ENCODE peak calls at places on chromosomes 12 and 14, in nine cellular contexts. X is brain microvascular endothelial cell; F is upper lobe of right lung; L is cardiac muscle cell; Z is type B pancreatic cell; S is GM20000; A is fibroblast of lung; I is activated CD8-positive, alpha-beta T cell treated with anti-CD3 and anti-CD28 coated beads for 36 hours; E is MM.1S. W is an unnamed sample.

GRCh38 chr14:95485222-95485819 is 31.1 kb downstream of the SYNE3 start:
- DNase-seq in E (no peak), Z (no peak), I (no peak), S (no peak), F (no peak), A (no peak), L (no peak), X (no peak), W (no peak)

GRCh38 chr12:40137252-40137651 is 31.4 kb upstream of the SLC2A13 start:
- DNase-seq in L (no peak), Z (no peak), E (peak), X (peak), I (peak), F (no peak), A (no peak), S (no peak), W (no peak)

GRCh38 chr12:75917083-75917482 is 114.5 kb downstream of the PHLDA1 start:
- DNase-seq in A (no peak), E (no peak), I (no peak), Z (no peak), S (no peak), X (no peak), F (no peak), L (no peak), W (peak)

GRCh38 chr14:101491841-101492240 is 69.5 kb upstream of the DIO3 start:
- DNase-seq in I (no peak), A (no peak), X (no peak), E (no peak), L (no peak), S (no peak), Z (no peak), F (peak), W (no peak)

GRCh38 chr14:54189358-54190354 is 207.2 kb upstream of the CDKN3 start:
- DNase-seq in S (no peak), F (no peak), L (peak), E (no peak), A (peak), I (no peak), X (peak), Z (no peak), W (no peak)

GRCh38 chr14:74846968-74847549 is 28.9 kb downstream of the PROX2 start:
- DNase-seq in E (no peak), F (no peak), I (no peak), Z (no peak), A (peak), S (no peak), L (peak), X (no peak), W (no peak)

GRCh38 chr12:57591567-57592325 is 754 bp downstream of the PIP4K2C start:
- DNase-seq in L (no peak), X (no peak), A (peak), F (no peak), Z (no peak), E (peak), I (no peak), S (no peak), W (no peak)

GRCh38 chr12:24902521-24903304 is 46.2 kb downstream of the BCAT1 start:
- DNase-seq in I (peak), Z (no peak), X (no peak), L (peak), F (peak), E (no peak), S (peak), A (peak), W (peak)

GRCh38 chr14:101499513-101499912 is 61.8 kb upstream of the DIO3 start:
- DNase-seq in X (no peak), I (no peak), E (no peak), Z (no peak), S (no peak), A (no peak), F (no peak), L (no peak), W (no peak)

GRCh38 chr14:51792819-51793218 is 67.6 kb upstream of the GNG2 start:
- DNase-seq in L (peak), A (peak), E (no peak), Z (no peak), I (no peak), S (no peak), X (no peak), F (no peak), W (no peak)

GRCh38 chr12:49716546-49716945 is 9.3 kb upstream of the FMNL3 start:
- DNase-seq in F (no peak), L (no peak), Z (no peak), E (no peak), A (no peak), S (peak), X (no peak), I (no peak), W (peak)

GRCh38 chr14:22509751-22510300 is 79.2 kb downstream of the DAD1 start:
- DNase-seq in X (no peak), A (no peak), Z (no peak), S (no peak), I (no peak), F (no peak), L (no peak), E (no peak), W (no peak)

GRCh38 chr12:54734196-54734950 is 86.2 kb upstream of the DCD start:
- DNase-seq in Z (no peak), F (no peak), I (no peak), X (no peak), E (no peak), L (no peak), S (no peak), A (no peak), W (no peak)

GRCh38 chr14:21343035-21343794 is 40.6 kb downstream of the SUPT16H start:
- DNase-seq in X (no peak), S (no peak), Z (no peak), F (no peak), L (no peak), A (no peak), E (no peak), I (no peak), W (no peak)

GRCh38 chr12:100142851-100143559 is at the start of gene BLTP3B:
- DNase-seq in I (peak), S (peak), F (peak), X (peak), E (peak), L (peak), Z (peak), A (peak), W (peak)

GRCh38 chr12:28905220-28905940 is 243.7 kb upstream of the FAR2 start:
- DNase-seq in I (no peak), F (no peak), L (no peak), A (no peak), Z (no peak), X (no peak), E (no peak), S (no peak), W (no peak)

GRCh38 chr12:124720019-124720686 is 143.5 kb downstream of the SCARB1 start:
- DNase-seq in E (no peak), F (no peak), S (no peak), Z (no peak), A (peak), I (no peak), L (peak), X (no peak), W (no peak)

GRCh38 chr14:72621387-72622065 is 272.4 kb downstream of the DPF3 start:
- DNase-seq in Z (peak), L (no peak), F (no peak), X (no peak), I (no peak), A (no peak), E (no peak), S (no peak), W (no peak)

GRCh38 chr14:91269076-91269991 is 24.8 kb upstream of the GPR68 start:
- DNase-seq in S (no peak), L (peak), I (no peak), F (no peak), Z (no peak), X (no peak), E (no peak), A (no peak), W (no peak)

GRCh38 chr14:106843376-106843775 is 1317.0 kb downstream of the TMEM121 start:
- DNase-seq in E (no peak), I (no peak), S (no peak), F (no peak), Z (no peak), X (no peak), A (no peak), L (no peak), W (no peak)
- TF ChIP-seq CTCF in E (peak), I (no peak), S (no peak), F (no peak), Z (no peak), X (no peak), A (no peak), L (no peak), W (peak)

GRCh38 chr12:109910969-109911348 is 10.9 kb downstream of the TCHP start:
- DNase-seq in S (no peak), A (peak), E (no peak), I (peak), L (peak), X (peak), F (no peak), Z (no peak), W (no peak)
- TF ChIP-seq CTCF in S (peak), A (no peak), E (peak), I (peak), L (peak), X (peak), F (no peak), Z (peak), W (peak)

DNA sequence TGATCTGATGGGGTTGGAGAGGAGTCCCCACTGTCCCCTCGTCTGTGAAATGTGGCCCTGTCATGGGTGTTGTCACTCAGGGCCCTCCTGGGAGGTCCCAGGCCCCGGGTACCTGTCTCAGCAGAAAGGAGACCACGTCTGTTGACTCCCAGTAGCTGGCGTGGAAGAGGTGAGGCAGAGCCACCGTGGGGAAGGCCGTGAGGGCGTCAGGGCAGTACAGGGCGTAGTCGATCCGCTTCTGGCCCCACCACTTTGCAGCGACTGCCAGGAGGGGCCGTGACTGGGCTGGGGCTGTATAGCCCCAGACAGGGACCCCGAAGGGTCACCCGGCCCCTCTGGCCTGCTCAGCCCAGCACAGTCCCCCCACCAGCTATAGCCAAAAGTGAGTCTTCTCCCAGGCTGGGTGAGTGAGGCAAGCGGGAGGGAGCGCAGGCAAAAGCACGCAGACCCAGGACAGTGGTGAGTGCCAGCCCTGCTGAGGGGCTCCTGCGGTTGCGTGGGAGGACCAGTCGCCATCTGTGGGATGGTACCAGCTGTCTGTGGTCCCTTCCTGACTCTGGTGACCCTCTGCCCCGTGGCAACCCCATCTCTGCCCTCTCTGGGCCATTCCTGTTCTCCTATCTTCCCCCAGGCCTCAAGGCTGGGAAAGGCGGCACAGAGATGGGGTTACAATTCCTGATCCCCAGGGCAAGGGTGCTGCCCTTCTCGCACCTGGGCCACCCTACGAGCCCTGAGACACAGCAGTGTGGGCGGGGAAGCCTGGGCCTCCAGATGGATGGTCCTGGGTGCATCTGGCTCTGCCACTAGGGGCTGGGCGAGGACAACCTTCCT is 8.3 kb downstream of the ARL6IP4 start:
- DNase-seq in L (no peak), I (no peak), A (no peak), F (no peak), S (peak), X (no peak), E (no peak), Z (no peak), W (peak)
- TF ChIP-seq CTCF in L (no peak), I (no peak), A (no peak), F (no peak), S (no peak), X (peak), E (no peak), Z (no peak), W (no peak)

GRCh38 chr14:64773046-64773445 is 68.8 kb downstream of the PLEKHG3 start:
- DNase-seq in X (no peak), S (no peak), E (no peak), F (no peak), A (no peak), I (no peak), L (no peak), Z (no peak), W (no peak)

GRCh38 chr14:64770751-64771150 is 66.5 kb downstream of the PLEKHG3 start:
- DNase-seq in Z (no peak), X (no peak), E (no peak), F (no peak), I (no peak), S (no peak), A (no peak), L (no peak), W (no peak)

GRCh38 chr14:64773577-64773976 is 69.4 kb downstream of the PLEKHG3 start:
- DNase-seq in A (no peak), S (no peak), I (no peak), F (no peak), X (no peak), Z (no peak), E (no peak), L (no peak), W (no peak)

GRCh38 chr14:64771161-64771560 is 66.9 kb downstream of the PLEKHG3 start:
- DNase-seq in F (no peak), E (no peak), X (no peak), A (no peak), I (no peak), L (no peak), Z (no peak), S (no peak), W (no peak)

DNA sequence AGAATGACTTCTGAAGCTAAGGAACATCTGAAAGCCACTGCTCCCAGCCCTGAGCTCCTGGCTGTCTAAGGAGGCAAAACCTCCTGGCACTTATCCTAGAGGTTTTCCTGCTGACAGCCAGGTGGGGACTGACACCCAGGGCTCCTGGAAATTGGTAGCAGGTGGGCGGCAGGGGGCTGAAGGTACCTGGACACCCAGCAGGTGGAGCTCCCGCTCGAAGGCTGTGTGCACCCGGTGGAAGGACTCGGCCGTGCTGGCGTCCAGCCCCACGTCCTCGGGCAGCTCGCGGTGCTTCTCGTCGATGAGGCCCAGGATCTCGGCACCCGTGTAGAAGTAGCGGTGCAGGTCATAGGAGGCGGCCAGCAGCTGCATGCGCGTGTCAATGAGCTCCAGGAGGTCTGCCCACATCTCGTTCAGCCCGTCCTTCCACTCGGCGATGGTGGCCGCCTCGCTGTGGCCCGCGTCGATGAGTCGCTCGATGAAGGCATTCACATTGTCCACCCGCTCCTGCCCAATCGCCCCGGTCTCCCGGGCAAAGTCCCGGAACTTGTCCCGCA is 68.2 kb downstream of the PLEKHG3 start:
- DNase-seq in X (no peak), F (no peak), I (no peak), S (no peak), E (no peak), A (no peak), Z (no peak), L (no peak), W (no peak)
- TF ChIP-seq CTCF in X (peak), F (no peak), I (no peak), S (no peak), E (no peak), A (no peak), Z (no peak), L (no peak), W (peak)

GRCh38 chr12:113818833-113819232 is 147.3 kb downstream of the RBM19 start:
- DNase-seq in S (no peak), L (peak), Z (no peak), E (no peak), F (no peak), X (no peak), A (no peak), I (no peak), W (no peak)
- TF ChIP-seq CTCF in S (no peak), L (peak), Z (peak), E (no peak), F (no peak), X (peak), A (no peak), I (no peak), W (peak)

GRCh38 chr12:14729586-14729985 is 33.2 kb upstream of the GUCY2C start:
- DNase-seq in I (no peak), X (no peak), E (no peak), A (no peak), Z (no peak), S (no peak), F (no peak), L (no peak), W (no peak)

DNA sequence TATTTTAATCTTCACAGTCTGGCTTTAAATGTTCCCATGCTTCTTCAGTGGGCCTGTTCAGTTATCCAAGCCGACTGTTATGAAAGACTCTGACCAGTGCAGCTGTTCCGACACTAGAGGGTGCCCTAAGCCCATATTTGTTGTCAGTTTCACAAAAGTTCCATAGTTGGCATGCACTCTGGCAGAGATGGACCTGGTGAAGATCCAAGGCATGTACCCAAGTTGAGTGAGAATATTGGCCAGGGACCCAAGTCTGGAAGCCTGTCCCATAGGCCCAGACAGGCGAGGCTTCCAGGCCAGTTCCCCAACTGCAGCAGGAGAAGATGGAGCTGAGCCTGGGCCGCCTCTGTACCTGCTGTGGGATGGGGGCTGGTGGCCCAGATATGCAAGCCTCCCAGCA is 27.4 kb upstream of the GUCY2C start:
- DNase-seq in F (no peak), I (peak), E (peak), L (peak), A (peak), X (peak), S (peak), Z (no peak), W (peak)
- TF ChIP-seq CTCF in F (peak), I (peak), E (peak), L (peak), A (peak), X (peak), S (peak), Z (peak), W (peak)

DNA sequence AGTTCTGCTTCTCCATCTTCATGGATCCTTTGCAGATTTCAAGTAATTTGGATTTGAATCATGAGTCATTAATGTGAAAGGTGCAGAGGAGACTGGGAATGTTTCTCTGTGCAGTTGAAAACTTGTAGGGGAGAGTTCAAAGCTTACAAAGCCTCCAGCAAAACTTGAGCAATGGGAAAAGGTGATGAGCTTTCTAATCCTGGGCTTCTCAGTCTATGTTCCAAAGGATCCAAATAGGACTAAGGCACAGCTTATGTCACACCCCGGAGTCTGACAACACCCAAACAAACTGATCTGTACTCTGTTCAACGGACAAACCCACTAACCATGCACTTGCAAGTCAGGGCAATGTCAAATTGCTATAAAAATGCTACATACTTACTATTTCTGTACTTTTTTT is 134.8 kb downstream of the DUSP6 start:
- DNase-seq in S (no peak), Z (no peak), E (no peak), I (no peak), X (no peak), F (no peak), L (no peak), A (no peak), W (no peak)
- TF ChIP-seq CTCF in S (no peak), Z (no peak), E (no peak), I (no peak), X (no peak), F (no peak), L (no peak), A (no peak), W (no peak)

GRCh38 chr12:85877459-85877858 is 3.4 kb downstream of the NTS start:
- DNase-seq in F (no peak), S (no peak), E (no peak), Z (no peak), X (no peak), L (no peak), A (no peak), I (no peak), W (no peak)
- TF ChIP-seq CTCF in F (no peak), S (no peak), E (no peak), Z (no peak), X (no peak), L (no peak), A (no peak), I (no peak), W (no peak)

DNA sequence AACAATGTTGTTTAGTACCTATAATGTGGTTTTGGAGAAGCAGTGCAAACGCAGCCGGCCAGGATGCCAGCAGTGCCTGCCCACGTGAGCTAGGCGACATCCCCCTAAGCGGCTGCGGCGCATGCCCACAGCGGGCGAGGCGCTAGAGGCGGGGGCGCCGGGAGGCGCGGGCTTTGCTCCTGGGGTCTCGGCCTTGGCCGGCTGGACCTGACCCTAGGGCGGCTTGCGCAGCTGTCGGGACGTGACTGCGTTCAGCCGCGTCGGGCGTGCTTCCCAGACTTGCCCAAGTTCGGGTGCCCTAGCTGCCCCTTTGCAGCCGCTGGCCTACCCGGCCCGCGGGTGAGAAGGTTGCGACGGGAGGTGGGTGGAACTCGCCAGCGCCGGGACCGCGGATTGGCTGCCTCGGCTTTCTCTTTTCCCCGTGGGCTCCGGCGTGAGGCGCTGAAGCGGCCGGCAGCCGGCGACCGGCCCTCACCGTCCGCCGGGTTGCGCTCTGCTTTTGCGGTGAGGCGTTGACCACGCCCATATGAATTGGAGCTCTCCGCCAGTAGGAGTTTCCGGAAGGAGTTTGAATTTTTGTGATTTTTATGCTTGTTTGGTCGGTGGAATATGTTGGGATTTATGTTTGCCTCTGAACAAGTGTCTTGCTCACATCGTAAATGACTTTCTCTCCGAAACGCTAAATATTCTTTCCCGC is at the start of gene TMEM19:
- DNase-seq in I (peak), Z (peak), L (peak), S (peak), X (peak), A (peak), E (peak), F (peak), W (peak)
- TF ChIP-seq CTCF in I (no peak), Z (peak), L (peak), S (peak), X (peak), A (peak), E (peak), F (no peak), W (peak)

W was measured in GM13977.